ENCODE peak calls at places on chromosomes 6 and 20, in ten cellular contexts. One of them, this sample, is unnamed.

GRCh38 chr6:121430514-121431460 is 4.7 kb upstream of the GJA1 start:
- DNase-seq in naive thymus-derived CD4-positive, alpha-beta T cell: no peak
- DNase-seq in NCI-H748 treated with DMSO at 0.1 percent for 48 hours: no peak
- DNase-seq in midbrain: peak
- DNase-seq in ACHN: peak
- DNase-seq in NCI-H1436: no peak
- DNase-seq in progenitor cell of endocrine pancreas: no peak
- DNase-seq in small intestine: peak
- DNase-seq in NCI-H1092 treated with DMSO at 0.1 percent for 48 hours: no peak
- DNase-seq in SK-MEL-5: peak
- DNase-seq in this sample: no peak

GRCh38 chr20:35395728-35396127 is 16.0 kb downstream of the UQCC1 start:
- DNase-seq in naive thymus-derived CD4-positive, alpha-beta T cell: no peak
- DNase-seq in NCI-H748 treated with DMSO at 0.1 percent for 48 hours: no peak
- DNase-seq in midbrain: no peak
- DNase-seq in ACHN: peak
- DNase-seq in NCI-H1436: no peak
- DNase-seq in progenitor cell of endocrine pancreas: no peak
- DNase-seq in small intestine: no peak
- DNase-seq in NCI-H1092 treated with DMSO at 0.1 percent for 48 hours: no peak
- DNase-seq in SK-MEL-5: no peak
- DNase-seq in this sample: no peak

GRCh38 chr6:108666656-108667260 is 106.0 kb downstream of the FOXO3 start:
- DNase-seq in naive thymus-derived CD4-positive, alpha-beta T cell: no peak
- DNase-seq in NCI-H748 treated with DMSO at 0.1 percent for 48 hours: no peak
- DNase-seq in midbrain: no peak
- DNase-seq in ACHN: no peak
- DNase-seq in NCI-H1436: no peak
- DNase-seq in progenitor cell of endocrine pancreas: no peak
- DNase-seq in small intestine: no peak
- DNase-seq in NCI-H1092 treated with DMSO at 0.1 percent for 48 hours: no peak
- DNase-seq in SK-MEL-5: no peak
- DNase-seq in this sample: no peak

GRCh38 chr20:49676581-49677291 is 36.9 kb downstream of the B4GALT5 start:
- DNase-seq in naive thymus-derived CD4-positive, alpha-beta T cell: no peak
- DNase-seq in NCI-H748 treated with DMSO at 0.1 percent for 48 hours: peak
- DNase-seq in midbrain: no peak
- DNase-seq in ACHN: peak
- DNase-seq in NCI-H1436: no peak
- DNase-seq in progenitor cell of endocrine pancreas: no peak
- DNase-seq in small intestine: peak
- DNase-seq in NCI-H1092 treated with DMSO at 0.1 percent for 48 hours: no peak
- DNase-seq in SK-MEL-5: no peak
- DNase-seq in this sample: no peak

GRCh38 chr6:2157441-2158127 is 87.8 kb downstream of the GMDS start:
- DNase-seq in naive thymus-derived CD4-positive, alpha-beta T cell: peak
- DNase-seq in NCI-H748 treated with DMSO at 0.1 percent for 48 hours: no peak
- DNase-seq in midbrain: no peak
- DNase-seq in ACHN: no peak
- DNase-seq in NCI-H1436: no peak
- DNase-seq in progenitor cell of endocrine pancreas: no peak
- DNase-seq in small intestine: no peak
- DNase-seq in NCI-H1092 treated with DMSO at 0.1 percent for 48 hours: no peak
- DNase-seq in SK-MEL-5: peak
- DNase-seq in this sample: no peak

GRCh38 chr20:6157345-6157744 is 34.5 kb upstream of the FERMT1 start:
- DNase-seq in naive thymus-derived CD4-positive, alpha-beta T cell: no peak
- DNase-seq in NCI-H748 treated with DMSO at 0.1 percent for 48 hours: no peak
- DNase-seq in midbrain: no peak
- DNase-seq in ACHN: peak
- DNase-seq in NCI-H1436: no peak
- DNase-seq in progenitor cell of endocrine pancreas: no peak
- DNase-seq in small intestine: no peak
- DNase-seq in NCI-H1092 treated with DMSO at 0.1 percent for 48 hours: no peak
- DNase-seq in SK-MEL-5: peak
- DNase-seq in this sample: no peak

GRCh38 chr20:571754-572331 is 28.3 kb upstream of the CSNK2A1 start:
- DNase-seq in naive thymus-derived CD4-positive, alpha-beta T cell: no peak
- DNase-seq in NCI-H748 treated with DMSO at 0.1 percent for 48 hours: no peak
- DNase-seq in midbrain: no peak
- DNase-seq in ACHN: no peak
- DNase-seq in NCI-H1436: no peak
- DNase-seq in progenitor cell of endocrine pancreas: no peak
- DNase-seq in small intestine: peak
- DNase-seq in NCI-H1092 treated with DMSO at 0.1 percent for 48 hours: no peak
- DNase-seq in SK-MEL-5: no peak
- DNase-seq in this sample: peak

GRCh38 chr6:165245716-165246115 is 63.7 kb downstream of the C6orf118 start:
- DNase-seq in naive thymus-derived CD4-positive, alpha-beta T cell: no peak
- DNase-seq in NCI-H748 treated with DMSO at 0.1 percent for 48 hours: no peak
- DNase-seq in midbrain: no peak
- DNase-seq in ACHN: no peak
- DNase-seq in NCI-H1436: no peak
- DNase-seq in progenitor cell of endocrine pancreas: no peak
- DNase-seq in small intestine: no peak
- DNase-seq in NCI-H1092 treated with DMSO at 0.1 percent for 48 hours: no peak
- DNase-seq in SK-MEL-5: no peak
- DNase-seq in this sample: no peak

GRCh38 chr6:11785953-11786579 is 7.5 kb upstream of the ADTRP start:
- DNase-seq in naive thymus-derived CD4-positive, alpha-beta T cell: no peak
- DNase-seq in NCI-H748 treated with DMSO at 0.1 percent for 48 hours: no peak
- DNase-seq in midbrain: no peak
- DNase-seq in ACHN: no peak
- DNase-seq in NCI-H1436: no peak
- DNase-seq in progenitor cell of endocrine pancreas: no peak
- DNase-seq in small intestine: peak
- DNase-seq in NCI-H1092 treated with DMSO at 0.1 percent for 48 hours: no peak
- DNase-seq in SK-MEL-5: no peak
- DNase-seq in this sample: no peak

GRCh38 chr6:5665173-5665572 is 341.6 kb downstream of the NRN1 start:
- DNase-seq in naive thymus-derived CD4-positive, alpha-beta T cell: peak
- DNase-seq in NCI-H748 treated with DMSO at 0.1 percent for 48 hours: no peak
- DNase-seq in midbrain: no peak
- DNase-seq in ACHN: no peak
- DNase-seq in NCI-H1436: no peak
- DNase-seq in progenitor cell of endocrine pancreas: no peak
- DNase-seq in small intestine: no peak
- DNase-seq in NCI-H1092 treated with DMSO at 0.1 percent for 48 hours: no peak
- DNase-seq in SK-MEL-5: no peak
- DNase-seq in this sample: no peak

GRCh38 chr6:50713226-50713625 is at the start of gene TFAP2D:
- DNase-seq in naive thymus-derived CD4-positive, alpha-beta T cell: no peak
- DNase-seq in NCI-H748 treated with DMSO at 0.1 percent for 48 hours: no peak
- DNase-seq in midbrain: no peak
- DNase-seq in ACHN: no peak
- DNase-seq in NCI-H1436: no peak
- DNase-seq in progenitor cell of endocrine pancreas: no peak
- DNase-seq in small intestine: no peak
- DNase-seq in NCI-H1092 treated with DMSO at 0.1 percent for 48 hours: no peak
- DNase-seq in SK-MEL-5: no peak
- DNase-seq in this sample: no peak

GRCh38 chr6:34934516-34934915 is 45.5 kb downstream of the ANKS1A start:
- DNase-seq in naive thymus-derived CD4-positive, alpha-beta T cell: no peak
- DNase-seq in NCI-H748 treated with DMSO at 0.1 percent for 48 hours: no peak
- DNase-seq in midbrain: no peak
- DNase-seq in ACHN: no peak
- DNase-seq in NCI-H1436: no peak
- DNase-seq in progenitor cell of endocrine pancreas: no peak
- DNase-seq in small intestine: no peak
- DNase-seq in NCI-H1092 treated with DMSO at 0.1 percent for 48 hours: no peak
- DNase-seq in SK-MEL-5: no peak
- DNase-seq in this sample: peak

GRCh38 chr6:137827977-137828815 is 38.9 kb upstream of the TNFAIP3 start:
- DNase-seq in naive thymus-derived CD4-positive, alpha-beta T cell: no peak
- DNase-seq in NCI-H748 treated with DMSO at 0.1 percent for 48 hours: no peak
- DNase-seq in midbrain: no peak
- DNase-seq in ACHN: no peak
- DNase-seq in NCI-H1436: no peak
- DNase-seq in progenitor cell of endocrine pancreas: no peak
- DNase-seq in small intestine: no peak
- DNase-seq in NCI-H1092 treated with DMSO at 0.1 percent for 48 hours: no peak
- DNase-seq in SK-MEL-5: no peak
- DNase-seq in this sample: no peak

GRCh38 chr20:10476319-10476724 is 41.2 kb downstream of the SLX4IP start:
- DNase-seq in naive thymus-derived CD4-positive, alpha-beta T cell: no peak
- DNase-seq in NCI-H748 treated with DMSO at 0.1 percent for 48 hours: no peak
- DNase-seq in midbrain: peak
- DNase-seq in ACHN: no peak
- DNase-seq in NCI-H1436: no peak
- DNase-seq in progenitor cell of endocrine pancreas: no peak
- DNase-seq in small intestine: peak
- DNase-seq in NCI-H1092 treated with DMSO at 0.1 percent for 48 hours: no peak
- DNase-seq in SK-MEL-5: no peak
- DNase-seq in this sample: no peak

GRCh38 chr20:63544958-63545516 is 2.5 kb downstream of the SRMS start:
- DNase-seq in naive thymus-derived CD4-positive, alpha-beta T cell: no peak
- DNase-seq in NCI-H748 treated with DMSO at 0.1 percent for 48 hours: no peak
- DNase-seq in midbrain: no peak
- DNase-seq in ACHN: peak
- DNase-seq in NCI-H1436: no peak
- DNase-seq in progenitor cell of endocrine pancreas: no peak
- DNase-seq in small intestine: peak
- DNase-seq in NCI-H1092 treated with DMSO at 0.1 percent for 48 hours: no peak
- DNase-seq in SK-MEL-5: no peak
- DNase-seq in this sample: no peak

GRCh38 chr6:99822741-99823512 is 171.1 kb downstream of the MCHR2 start:
- DNase-seq in naive thymus-derived CD4-positive, alpha-beta T cell: peak
- DNase-seq in NCI-H748 treated with DMSO at 0.1 percent for 48 hours: peak
- DNase-seq in midbrain: peak
- DNase-seq in ACHN: peak
- DNase-seq in NCI-H1436: peak
- DNase-seq in progenitor cell of endocrine pancreas: no peak
- DNase-seq in small intestine: peak
- DNase-seq in NCI-H1092 treated with DMSO at 0.1 percent for 48 hours: peak
- DNase-seq in SK-MEL-5: peak
- DNase-seq in this sample: no peak

GRCh38 chr6:90467546-90467945 is 119.3 kb downstream of the MAP3K7 start:
- DNase-seq in naive thymus-derived CD4-positive, alpha-beta T cell: no peak
- DNase-seq in NCI-H748 treated with DMSO at 0.1 percent for 48 hours: no peak
- DNase-seq in midbrain: no peak
- DNase-seq in ACHN: no peak
- DNase-seq in NCI-H1436: no peak
- DNase-seq in progenitor cell of endocrine pancreas: no peak
- DNase-seq in small intestine: no peak
- DNase-seq in NCI-H1092 treated with DMSO at 0.1 percent for 48 hours: no peak
- DNase-seq in SK-MEL-5: no peak
- DNase-seq in this sample: no peak

GRCh38 chr6:33967966-33968724 is 164.3 kb upstream of the MLN start:
- DNase-seq in naive thymus-derived CD4-positive, alpha-beta T cell: no peak
- DNase-seq in NCI-H748 treated with DMSO at 0.1 percent for 48 hours: peak
- DNase-seq in midbrain: no peak
- DNase-seq in ACHN: no peak
- DNase-seq in NCI-H1436: peak
- DNase-seq in progenitor cell of endocrine pancreas: no peak
- DNase-seq in small intestine: peak
- DNase-seq in NCI-H1092 treated with DMSO at 0.1 percent for 48 hours: peak
- DNase-seq in SK-MEL-5: peak
- DNase-seq in this sample: no peak

GRCh38 chr6:26459023-26459810 is 1.5 kb downstream of the BTN2A1 start:
- DNase-seq in naive thymus-derived CD4-positive, alpha-beta T cell: no peak
- DNase-seq in NCI-H748 treated with DMSO at 0.1 percent for 48 hours: no peak
- DNase-seq in midbrain: no peak
- DNase-seq in ACHN: no peak
- DNase-seq in NCI-H1436: no peak
- DNase-seq in progenitor cell of endocrine pancreas: no peak
- DNase-seq in small intestine: no peak
- DNase-seq in NCI-H1092 treated with DMSO at 0.1 percent for 48 hours: no peak
- DNase-seq in SK-MEL-5: no peak
- DNase-seq in this sample: no peak

GRCh38 chr6:36269834-36270705 is at the start of gene PNPLA1:
- DNase-seq in naive thymus-derived CD4-positive, alpha-beta T cell: no peak
- DNase-seq in NCI-H748 treated with DMSO at 0.1 percent for 48 hours: no peak
- DNase-seq in midbrain: no peak
- DNase-seq in ACHN: no peak
- DNase-seq in NCI-H1436: no peak
- DNase-seq in progenitor cell of endocrine pancreas: no peak
- DNase-seq in small intestine: no peak
- DNase-seq in NCI-H1092 treated with DMSO at 0.1 percent for 48 hours: no peak
- DNase-seq in SK-MEL-5: no peak
- DNase-seq in this sample: no peak

GRCh38 chr6:166999145-166999844 is at the start of gene CEP43:
- DNase-seq in naive thymus-derived CD4-positive, alpha-beta T cell: peak
- DNase-seq in NCI-H748 treated with DMSO at 0.1 percent for 48 hours: peak
- DNase-seq in midbrain: peak
- DNase-seq in ACHN: no peak
- DNase-seq in NCI-H1436: peak
- DNase-seq in progenitor cell of endocrine pancreas: peak
- DNase-seq in small intestine: peak
- DNase-seq in NCI-H1092 treated with DMSO at 0.1 percent for 48 hours: peak
- DNase-seq in SK-MEL-5: peak
- DNase-seq in this sample: peak

GRCh38 chr6:14254505-14254904 is 136.9 kb downstream of the CD83 start:
- DNase-seq in naive thymus-derived CD4-positive, alpha-beta T cell: no peak
- DNase-seq in NCI-H748 treated with DMSO at 0.1 percent for 48 hours: no peak
- DNase-seq in midbrain: no peak
- DNase-seq in ACHN: no peak
- DNase-seq in NCI-H1436: no peak
- DNase-seq in progenitor cell of endocrine pancreas: no peak
- DNase-seq in small intestine: no peak
- DNase-seq in NCI-H1092 treated with DMSO at 0.1 percent for 48 hours: no peak
- DNase-seq in SK-MEL-5: no peak
- DNase-seq in this sample: no peak

GRCh38 chr6:18302561-18303439 is 38.5 kb upstream of the DEK start:
- DNase-seq in naive thymus-derived CD4-positive, alpha-beta T cell: no peak
- DNase-seq in NCI-H748 treated with DMSO at 0.1 percent for 48 hours: peak
- DNase-seq in midbrain: no peak
- DNase-seq in ACHN: peak
- DNase-seq in NCI-H1436: no peak
- DNase-seq in progenitor cell of endocrine pancreas: no peak
- DNase-seq in small intestine: peak
- DNase-seq in NCI-H1092 treated with DMSO at 0.1 percent for 48 hours: peak
- DNase-seq in SK-MEL-5: peak
- DNase-seq in this sample: no peak

GRCh38 chr6:129744201-129744879 is 34.4 kb upstream of the ARHGAP18 start:
- DNase-seq in naive thymus-derived CD4-positive, alpha-beta T cell: no peak
- DNase-seq in NCI-H748 treated with DMSO at 0.1 percent for 48 hours: no peak
- DNase-seq in midbrain: no peak
- DNase-seq in ACHN: peak
- DNase-seq in NCI-H1436: no peak
- DNase-seq in progenitor cell of endocrine pancreas: no peak
- DNase-seq in small intestine: no peak
- DNase-seq in NCI-H1092 treated with DMSO at 0.1 percent for 48 hours: peak
- DNase-seq in SK-MEL-5: peak
- DNase-seq in this sample: peak

GRCh38 chr6:7543761-7544424 is 2.4 kb downstream of the DSP start:
- DNase-seq in naive thymus-derived CD4-positive, alpha-beta T cell: no peak
- DNase-seq in NCI-H748 treated with DMSO at 0.1 percent for 48 hours: no peak
- DNase-seq in midbrain: no peak
- DNase-seq in ACHN: no peak
- DNase-seq in NCI-H1436: no peak
- DNase-seq in progenitor cell of endocrine pancreas: no peak
- DNase-seq in small intestine: peak
- DNase-seq in NCI-H1092 treated with DMSO at 0.1 percent for 48 hours: no peak
- DNase-seq in SK-MEL-5: no peak
- DNase-seq in this sample: no peak

GRCh38 chr20:13788167-13788834 is 3.5 kb downstream of the NDUFAF5 start:
- DNase-seq in naive thymus-derived CD4-positive, alpha-beta T cell: peak
- DNase-seq in NCI-H748 treated with DMSO at 0.1 percent for 48 hours: peak
- DNase-seq in midbrain: peak
- DNase-seq in ACHN: peak
- DNase-seq in NCI-H1436: peak
- DNase-seq in progenitor cell of endocrine pancreas: no peak
- DNase-seq in small intestine: peak
- DNase-seq in NCI-H1092 treated with DMSO at 0.1 percent for 48 hours: peak
- DNase-seq in SK-MEL-5: peak
- DNase-seq in this sample: no peak

GRCh38 chr6:140051521-140052455 is 677.3 kb upstream of the CITED2 start:
- DNase-seq in naive thymus-derived CD4-positive, alpha-beta T cell: no peak
- DNase-seq in NCI-H748 treated with DMSO at 0.1 percent for 48 hours: no peak
- DNase-seq in midbrain: no peak
- DNase-seq in ACHN: peak
- DNase-seq in NCI-H1436: peak
- DNase-seq in progenitor cell of endocrine pancreas: no peak
- DNase-seq in small intestine: no peak
- DNase-seq in NCI-H1092 treated with DMSO at 0.1 percent for 48 hours: no peak
- DNase-seq in SK-MEL-5: no peak
- DNase-seq in this sample: no peak

GRCh38 chr6:79570802-79571367 is 33.7 kb upstream of the LCA5 start:
- DNase-seq in naive thymus-derived CD4-positive, alpha-beta T cell: peak
- DNase-seq in NCI-H748 treated with DMSO at 0.1 percent for 48 hours: peak
- DNase-seq in midbrain: peak
- DNase-seq in ACHN: peak
- DNase-seq in NCI-H1436: peak
- DNase-seq in progenitor cell of endocrine pancreas: no peak
- DNase-seq in small intestine: no peak
- DNase-seq in NCI-H1092 treated with DMSO at 0.1 percent for 48 hours: peak
- DNase-seq in SK-MEL-5: peak
- DNase-seq in this sample: no peak